ENCODE peak calls at places on chromosomes 11 and 22, in five cellular contexts. W is body of pancreas, T is fibroblast of mammary gland, X is A549, L is kidney epithelial cell. Z is an unnamed sample.

GRCh38 chr11:126341760-126342161 is 13.7 kb upstream of the ST3GAL4 start:
- DNase-seq in T (peak; percentile 71), W (no peak), L (no peak), X (no peak), Z (peak; percentile 98)

GRCh38 chr11:58513747-58514367 is 6.0 kb upstream of the OR5B21 start:
- DNase-seq in W (peak; percentile 55), L (peak; percentile 21), X (peak; percentile 33), T (peak; percentile 75), Z (peak; percentile 17)

GRCh38 chr22:19115628-19116027 is 6.6 kb downstream of the DGCR2 start:
- DNase-seq in L (no peak), X (no peak), T (no peak), W (no peak), Z (no peak)

GRCh38 chr22:42299586-42300285 is 29.3 kb upstream of the TCF20 start:
- DNase-seq in X (no peak), L (no peak), T (no peak), W (no peak), Z (no peak)

GRCh38 chr11:47616726-47617416 is 22.7 kb upstream of the C1QTNF4 start:
- DNase-seq in W (peak; percentile 45), X (peak; percentile 37), T (peak; percentile 85), L (no peak), Z (no peak)

GRCh38 chr11:105368711-105369110 is 229.1 kb upstream of the CARD18 start:
- DNase-seq in T (no peak), W (no peak), X (no peak), L (no peak), Z (no peak)

GRCh38 chr22:44752285-44753188 is at the start of gene ARHGAP8:
- DNase-seq in T (no peak), W (peak; percentile 80), L (no peak), X (peak; percentile 27), Z (no peak)

GRCh38 chr11:6604081-6604626 is 580 bp downstream of the ILK start:
- DNase-seq in W (peak; percentile 64), L (no peak), X (peak; percentile 47), T (peak; percentile 65), Z (no peak)

GRCh38 chr22:23696326-23696851 is 5.6 kb downstream of the RGL4 start:
- DNase-seq in T (no peak), X (no peak), W (no peak), L (no peak), Z (no peak)

GRCh38 chr11:32531528-32531927 is 52.1 kb upstream of the EIF3M start:
- DNase-seq in L (no peak), X (no peak), W (no peak), T (no peak), Z (no peak)

GRCh38 chr11:1104411-1105182 is 29.9 kb downstream of the MUC2 start:
- DNase-seq in L (no peak), T (no peak), W (no peak), X (no peak), Z (no peak)

GRCh38 chr11:87583931-87584330 is 546.2 kb downstream of the TMEM135 start:
- DNase-seq in W (no peak), X (no peak), T (no peak), L (no peak), Z (no peak)

GRCh38 chr11:73095613-73096012 is 46.5 kb downstream of the FCHSD2 start:
- DNase-seq in L (no peak), X (no peak), T (no peak), W (no peak), Z (no peak)

GRCh38 chr11:134792044-134792443 is 380.0 kb upstream of the B3GAT1 start:
- DNase-seq in X (no peak), L (no peak), W (no peak), T (no peak), Z (no peak)

GRCh38 chr11:313787-314547 is at the start of gene IFITM1:
- DNase-seq in X (no peak), T (peak; percentile 86), L (peak; percentile 57), W (no peak), Z (no peak)

GRCh38 chr11:613369-613968 is 2.3 kb downstream of the IRF7 start:
- DNase-seq in T (peak; percentile 34), X (peak; percentile 33), L (no peak), W (peak; percentile 73), Z (no peak)

GRCh38 chr22:46076651-46077339 is 73.5 kb upstream of the PPARA start:
- DNase-seq in T (no peak), L (no peak), W (peak; percentile 70), X (no peak), Z (no peak)

GRCh38 chr22:46073683-46074504 is 76.4 kb upstream of the PPARA start:
- DNase-seq in T (peak; percentile 17), X (no peak), W (peak; percentile 59), L (no peak), Z (no peak)

GRCh38 chr22:46077669-46078099 is 72.6 kb upstream of the PPARA start:
- DNase-seq in L (no peak), X (no peak), T (no peak), W (peak; percentile 45), Z (no peak)

GRCh38 chr22:46074771-46075551 is 75.4 kb upstream of the PPARA start:
- DNase-seq in T (no peak), L (no peak), X (no peak), W (peak; percentile 59), Z (no peak)

DNA sequence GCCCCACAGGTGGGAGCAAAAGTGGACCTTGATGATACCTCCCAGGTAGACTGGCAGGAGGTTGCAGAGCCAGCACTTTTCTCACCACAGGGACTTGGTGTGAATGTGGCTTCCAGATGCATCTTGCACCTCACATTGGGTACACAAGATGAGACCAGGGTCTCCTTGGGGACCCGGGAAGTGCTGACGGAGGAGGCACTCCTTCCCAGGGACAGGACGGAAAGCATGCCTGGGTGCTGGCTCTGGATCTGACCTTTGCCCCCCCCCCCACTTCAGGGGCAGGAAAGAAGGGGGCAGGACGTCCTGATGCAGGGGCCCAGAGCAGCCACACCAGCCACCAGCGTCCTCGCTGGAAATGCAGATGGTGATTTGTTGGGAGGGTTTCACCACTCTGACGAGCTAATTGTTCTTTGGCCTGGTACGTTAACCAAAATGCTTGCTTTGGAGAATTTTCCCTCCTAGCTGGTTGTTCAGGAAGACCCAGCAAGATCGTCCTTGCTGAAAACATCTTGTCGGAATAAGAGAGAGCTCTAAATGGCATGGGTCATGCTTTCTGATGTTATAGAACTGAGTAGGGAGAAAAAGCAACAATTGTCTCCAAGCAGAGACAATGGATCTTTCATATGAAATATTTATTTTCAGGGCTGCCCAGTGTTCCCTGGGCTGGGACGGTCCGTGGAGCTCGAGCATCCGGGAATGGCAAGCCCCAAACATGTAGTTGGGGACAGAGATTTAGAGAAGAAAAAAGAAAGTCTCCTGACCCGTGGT is 74.4 kb upstream of the PPARA start:
- DNase-seq in W (peak; percentile 42), L (no peak), X (no peak), T (no peak), Z (no peak)
- H3K4me3 ChIP-seq in W (no peak overlapping the region), L (peak overlapping the region; percentile 27), X (peak overlapping the region; percentile 73), T (peak overlapping the region; percentile 94), Z (no peak overlapping the region)

DNA sequence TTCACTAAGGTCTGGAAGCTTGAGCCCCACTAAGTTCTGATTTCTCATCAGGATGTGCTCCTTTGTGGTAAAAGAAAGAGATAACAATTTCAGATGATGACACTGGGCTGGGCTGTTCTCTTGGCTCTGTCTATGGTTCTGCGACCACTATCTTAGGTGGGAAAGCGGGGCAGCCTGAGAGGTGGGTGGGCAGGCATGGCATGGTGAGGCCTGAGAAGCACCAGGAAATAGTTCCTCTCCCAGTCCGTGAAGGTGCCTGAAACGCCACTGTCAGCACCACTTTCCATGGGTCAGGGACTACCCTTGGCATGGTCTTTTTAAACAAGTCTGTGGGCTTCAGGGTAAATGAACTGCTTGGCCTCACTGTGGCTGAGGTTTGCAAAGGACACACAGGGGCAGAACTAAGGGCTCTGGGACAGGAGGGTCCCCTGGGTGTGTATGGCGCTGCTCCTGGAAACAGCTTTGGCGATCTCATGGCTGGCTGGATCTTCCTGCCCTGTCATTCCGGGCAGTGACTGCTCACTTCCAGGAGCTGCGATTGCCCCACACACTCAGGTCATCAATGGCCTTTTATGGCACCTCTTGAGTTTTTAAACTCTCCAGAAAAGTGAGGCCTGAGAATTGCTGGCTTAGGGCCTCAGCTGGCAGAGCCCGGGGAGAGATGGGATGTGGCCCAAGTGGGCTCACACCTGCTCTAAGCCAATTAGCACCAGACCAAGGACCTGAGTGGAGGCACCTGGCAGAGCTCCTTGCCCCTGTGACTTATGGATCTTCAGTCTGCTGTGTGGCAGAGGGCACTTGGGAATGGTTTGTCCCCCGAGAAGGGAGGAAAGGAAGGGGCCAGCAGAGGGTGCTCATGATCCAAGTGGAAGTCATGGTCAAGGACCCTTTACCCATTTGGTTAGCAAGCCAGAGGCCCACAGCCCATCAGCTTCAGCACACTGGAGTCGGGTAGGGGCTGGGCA is 55.6 kb upstream of the LYVE1 start:
- DNase-seq in T (peak; percentile 37), L (no peak), X (peak; percentile 46), W (peak; percentile 23), Z (no peak)
- TF ChIP-seq CTCF in T (peak; percentile 50), L (peak; percentile 42), X (peak; percentile 56), W (no peak), Z (peak; percentile 83)

GRCh38 chr11:122698390-122698789 is 42.9 kb downstream of the UBASH3B start:
- DNase-seq in X (no peak), T (no peak), L (no peak), W (no peak), Z (no peak)

GRCh38 chr11:122695076-122695620 is 39.6 kb downstream of the UBASH3B start:
- DNase-seq in L (no peak), X (no peak), W (no peak), T (no peak), Z (no peak)

GRCh38 chr11:122700676-122701075 is 45.2 kb downstream of the UBASH3B start:
- DNase-seq in X (no peak), W (no peak), T (no peak), L (no peak), Z (no peak)

GRCh38 chr11:122696662-122697061 is 41.1 kb downstream of the UBASH3B start:
- DNase-seq in X (no peak), L (no peak), T (no peak), W (no peak), Z (no peak)

GRCh38 chr11:122697636-122698167 is 42.2 kb downstream of the UBASH3B start:
- DNase-seq in X (peak; percentile 28), T (peak; percentile 55), W (no peak), L (peak; percentile 67), Z (no peak)
- H3K4me3 ChIP-seq in X (no peak overlapping the region), T (no peak overlapping the region), W (no peak overlapping the region), L (no peak overlapping the region), Z (no peak overlapping the region)

GRCh38 chr11:14249121-14249963 is 109.6 kb downstream of the RRAS2 start:
- DNase-seq in X (peak; percentile 33), L (peak; percentile 12), T (peak; percentile 61), W (peak; percentile 57), Z (no peak)
- TF ChIP-seq CTCF in X (peak; percentile 96), L (peak; percentile 71), T (peak; percentile 84), W (peak; percentile 84), Z (peak; percentile 80)

DNA sequence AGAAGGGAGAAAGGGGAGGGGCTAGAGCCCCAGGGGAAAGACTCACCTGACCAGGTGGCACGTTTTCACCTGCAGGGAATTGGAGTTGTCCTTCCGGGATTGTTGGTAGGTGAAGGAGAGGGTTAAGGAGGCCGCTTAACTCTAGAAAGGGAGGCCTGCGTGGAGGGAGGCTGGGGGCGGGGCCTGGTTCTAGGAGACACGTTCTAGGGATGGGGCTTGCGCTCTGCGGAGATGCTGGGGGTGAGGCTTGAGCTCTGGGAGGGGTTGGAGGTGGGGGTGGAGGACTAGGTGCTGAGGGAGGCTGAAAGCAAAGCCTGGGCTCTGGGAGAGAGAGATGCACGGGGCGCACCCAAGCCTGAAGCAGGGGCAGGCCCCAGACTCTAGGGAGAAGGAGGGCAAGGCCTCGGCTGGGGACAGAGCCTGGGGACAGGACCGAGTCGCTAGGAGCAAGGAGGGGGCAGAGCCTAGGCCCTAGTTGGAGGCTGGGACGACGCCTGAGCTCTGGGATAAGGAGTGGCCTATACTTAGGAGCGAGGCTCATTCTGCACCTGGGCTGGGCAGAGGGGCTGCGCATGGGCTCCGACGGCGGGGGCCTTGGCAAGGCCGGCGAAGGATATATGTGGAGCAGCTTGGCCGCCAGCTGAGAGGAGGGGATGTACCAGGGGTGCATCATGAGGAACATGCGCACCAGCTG is 2.4 kb downstream of the RASGRP2 start:
- DNase-seq in X (no peak), W (no peak), L (no peak), T (no peak), Z (no peak)
- H3K4me3 ChIP-seq in X (no peak overlapping the region), W (no peak overlapping the region), L (no peak overlapping the region), T (no peak overlapping the region), Z (no peak overlapping the region)

Z was measured in retinal pigment epithelial cell.